ENCODE peak calls at places on chromosome 14, in six cellular contexts. O is fibroblast of the conjunctiva; G is NCI-H1105; X is NCI-H69; V is Caki2; T is stimulated activated effector memory CD8-positive, alpha-beta T cell treated with anti-CD3 and anti-CD28 coated beads, Interleukin-12 subunit alpha, Interleukin-12 subunit beta, amount 100 ng/mL, for 72 hours. E is an unnamed sample.

GRCh38 chr14:92624764-92625163 is 111.2 kb downstream of the RIN3 start:
- DNase-seq in O (no peak), G (no peak), X (no peak), V (no peak), T (no peak), E (no peak)

GRCh38 chr14:89303452-89304435 is 113.3 kb downstream of the FOXN3 start:
- DNase-seq in O (peak), G (peak), X (peak), V (peak), T (no peak), E (peak)

GRCh38 chr14:74459289-74459946 is 33.4 kb upstream of the SYNDIG1L start:
- DNase-seq in O (peak), G (no peak), X (peak), V (no peak), T (no peak), E (no peak)

GRCh38 chr14:92644166-92644565 is 104.3 kb downstream of the LGMN start:
- DNase-seq in O (no peak), G (no peak), X (no peak), V (peak), T (no peak), E (no peak)

GRCh38 chr14:63323148-63323547 is 4.4 kb upstream of the GPHB5 start:
- DNase-seq in O (no peak), G (no peak), X (no peak), V (no peak), T (no peak), E (no peak)

GRCh38 chr14:95547626-95548327 is 12.9 kb downstream of the GLRX5 start:
- DNase-seq in O (no peak), G (no peak), X (no peak), V (peak), T (no peak), E (no peak)

GRCh38 chr14:68938515-68939423 is 40.3 kb downstream of the ACTN1 start:
- DNase-seq in O (no peak), G (no peak), X (peak), V (peak), T (no peak), E (no peak)

GRCh38 chr14:33943484-33943883 is 7.4 kb downstream of the EGLN3 start:
- DNase-seq in O (no peak), G (peak), X (peak), V (no peak), T (no peak), E (no peak)